ENCODE peak calls at places on chromosomes 3 and 15, in eight cellular contexts. O is GM20000, R is GM13977, C is epithelial cell of esophagus, B is dorsolateral prefrontal cortex, L is mucosa of gallbladder, Q is NCI-H1092, X is progenitor cell of endocrine pancreas. J is an unnamed sample.
A peak's percentile ranks its signal among the peaks of the same experiment; 100 is the strongest.

GRCh38 chr3:127796751-127797150 is 25.6 kb downstream of the MGLL start:
- DNase-seq in O (no peak), X (no peak), R (no peak), Q (no peak), C (no peak), L (no peak), B (no peak), J (no peak)

GRCh38 chr3:43883729-43884396 is 193.1 kb downstream of the ABHD5 start:
- DNase-seq in B (no peak), Q (peak; percentile 54), C (no peak), L (no peak), R (no peak), O (no peak), X (no peak), J (no peak)

GRCh38 chr15:77028451-77029165 is 33.7 kb downstream of the PSTPIP1 start:
- DNase-seq in R (no peak), Q (no peak), C (no peak), L (no peak), B (peak; percentile 31), X (peak; percentile 6), O (no peak), J (no peak)

GRCh38 chr3:87349833-87350232 is 73.4 kb upstream of the POU1F1 start:
- DNase-seq in Q (no peak), B (no peak), L (no peak), C (no peak), O (no peak), R (no peak), X (no peak), J (no peak)

GRCh38 chr3:141076026-141076797 is 25.1 kb downstream of the SPSB4 start:
- DNase-seq in O (no peak), B (no peak), Q (peak; percentile 41), R (no peak), X (no peak), C (no peak), L (no peak), J (no peak)

GRCh38 chr3:177781686-177782161 is 584.4 kb upstream of the TBL1XR1 start:
- DNase-seq in R (no peak), X (no peak), Q (no peak), C (no peak), O (no peak), B (no peak), L (peak; percentile 22), J (no peak)

GRCh38 chr3:98766924-98767323 is 3.8 kb downstream of the ST3GAL6 start:
- DNase-seq in L (no peak), Q (no peak), B (no peak), R (no peak), O (no peak), C (peak; percentile 31), X (no peak), J (no peak)

GRCh38 chr3:65436580-65436979 is 602.1 kb downstream of the MAGI1 start:
- DNase-seq in X (no peak), O (no peak), R (no peak), Q (no peak), L (no peak), B (peak; percentile 47), C (no peak), J (no peak)

GRCh38 chr3:182092662-182093262 is 381.0 kb downstream of the SOX2 start:
- DNase-seq in R (no peak), C (no peak), Q (peak; percentile 13), X (no peak), L (no peak), B (peak; percentile 47), O (no peak), J (no peak)

GRCh38 chr15:92166751-92167412 is 226.8 kb upstream of the ST8SIA2 start:
- DNase-seq in O (no peak), B (no peak), R (no peak), L (no peak), Q (no peak), X (no peak), C (peak; percentile 21), J (no peak)

GRCh38 chr3:174342206-174342605 is 516.9 kb upstream of the NAALADL2 start:
- DNase-seq in L (no peak), C (no peak), B (no peak), X (no peak), O (no peak), R (no peak), Q (no peak), J (no peak)

GRCh38 chr15:75693501-75694240 is 19.0 kb downstream of the CSPG4 start:
- DNase-seq in C (no peak), B (no peak), Q (no peak), O (peak; percentile 20), L (no peak), X (no peak), R (no peak), J (no peak)

GRCh38 chr3:145032790-145033189 is 1061.2 kb downstream of the DIPK2A start:
- DNase-seq in X (no peak), C (no peak), R (no peak), B (no peak), Q (no peak), O (no peak), L (no peak), J (no peak)

GRCh38 chr3:153513236-153513635 is 351.2 kb downstream of the RAP2B start:
- DNase-seq in X (no peak), O (no peak), C (peak; percentile 43), Q (no peak), B (no peak), L (no peak), R (no peak), J (peak; percentile 11)

GRCh38 chr3:34132069-34132677 is 333.7 kb downstream of the PDCD6IP start:
- DNase-seq in X (no peak), R (no peak), Q (no peak), O (no peak), C (no peak), B (no peak), L (no peak), J (no peak)

GRCh38 chr3:85977615-85978338 is 1013.2 kb downstream of the VGLL3 start:
- DNase-seq in X (no peak), R (no peak), B (no peak), O (no peak), C (no peak), Q (no peak), L (no peak), J (no peak)

GRCh38 chr15:99721104-99721778 is 12.0 kb downstream of the LYSMD4 start:
- DNase-seq in R (no peak), L (no peak), X (no peak), Q (no peak), C (no peak), O (no peak), B (no peak), J (no peak)

GRCh38 chr3:23804441-23805227 is 1.1 kb upstream of the UBE2E1 start:
- DNase-seq in Q (no peak), X (no peak), L (no peak), O (no peak), R (no peak), B (no peak), C (peak; percentile 91), J (no peak)

GRCh38 chr3:109643590-109643989 is 306.2 kb upstream of the DPPA4 start:
- DNase-seq in R (no peak), Q (no peak), B (no peak), L (peak; percentile 20), C (peak; percentile 67), X (no peak), O (no peak), J (no peak)

GRCh38 chr3:160450846-160451245 is 1.3 kb upstream of the TRIM59 start:
- DNase-seq in X (no peak), C (no peak), O (no peak), L (no peak), Q (no peak), R (no peak), B (no peak), J (no peak)

GRCh38 chr15:44193651-44194396 is 1.2 kb downstream of the FRMD5 start:
- DNase-seq in B (no peak), R (peak; percentile 17), C (peak; percentile 36), Q (peak; percentile 4), L (no peak), O (peak; percentile 18), X (no peak), J (no peak)

GRCh38 chr3:139830817-139831216 is 104.2 kb upstream of the CLSTN2 start:
- DNase-seq in R (no peak), L (peak; percentile 14), O (no peak), C (no peak), X (no peak), Q (no peak), B (peak; percentile 63), J (no peak)

GRCh38 chr15:99336794-99337193 is 85.5 kb downstream of the LRRC28 start:
- DNase-seq in R (no peak), X (no peak), C (no peak), O (no peak), L (no peak), B (no peak), Q (no peak), J (no peak)